ENCODE peak calls at places on chromosomes 1 and 21, in five cellular contexts. E is cerebellar cortex, T is A549, M is AG08395, Y is Daoy. H is an unnamed sample.
A peak's percentile ranks its signal among the peaks of the same experiment; 100 is the strongest.

GRCh38 chr1:165842363-165843129 is 15.1 kb downstream of the UCK2 start:
- DNase-seq in E (peak; percentile 29), T (no peak), M (peak; percentile 40), Y (peak; percentile 75), H (peak; percentile 69)

GRCh38 chr21:17585875-17586450 is 26.7 kb downstream of the BTG3 start:
- DNase-seq in E (peak; percentile 59), T (peak; percentile 5), M (peak; percentile 51), Y (peak; percentile 24), H (peak; percentile 58)

GRCh38 chr1:22388666-22389455 is 62.8 kb upstream of the ZBTB40 start:
- DNase-seq in E (no peak), T (no peak), M (peak; percentile 88), Y (peak; percentile 53), H (no peak)

GRCh38 chr1:52662645-52663313 is 29.8 kb downstream of the SHISAL2A start:
- DNase-seq in E (no peak), T (peak; percentile 55), M (peak; percentile 31), Y (peak; percentile 75), H (peak; percentile 72)

GRCh38 chr1:51312718-51313117 is 17.6 kb downstream of the TTC39A start:
- DNase-seq in E (no peak), T (no peak), M (no peak), Y (no peak), H (no peak)

GRCh38 chr1:113835686-113836290 is 23.5 kb upstream of the RSBN1 start:
- DNase-seq in E (peak; percentile 73), T (peak; percentile 4), M (peak; percentile 42), Y (peak; percentile 49), H (peak; percentile 51)

GRCh38 chr1:147541672-147542548 is 609 bp downstream of the BCL9 start:
- DNase-seq in E (peak; percentile 73), T (no peak), M (peak; percentile 11), Y (peak; percentile 39), H (peak; percentile 39)

GRCh38 chr1:47409311-47410085 is 6.6 kb upstream of the FOXE3 start:
- DNase-seq in E (no peak), T (no peak), M (peak; percentile 83), Y (peak; percentile 92), H (peak; percentile 72)

GRCh38 chr1:45685308-45686080 is 839 bp downstream of the GPBP1L1 start:
- DNase-seq in E (no peak), T (peak; percentile 15), M (peak; percentile 2), Y (no peak), H (peak; percentile 34)

GRCh38 chr1:8878448-8879347 is at the start of gene ENO1:
- DNase-seq in E (peak; percentile 97), T (peak; percentile 79), M (peak; percentile 99), Y (peak; percentile 99), H (peak; percentile 98)

GRCh38 chr1:155472491-155472890 is 90.1 kb downstream of the ASH1L start:
- DNase-seq in E (no peak), T (no peak), M (no peak), Y (no peak), H (no peak)

GRCh38 chr1:170521818-170522217 is 10.1 kb upstream of the GORAB start:
- DNase-seq in E (no peak), T (no peak), M (no peak), Y (no peak), H (no peak)

GRCh38 chr1:113191579-113192076 is 118.6 kb downstream of the LRIG2 start:
- DNase-seq in E (no peak), T (no peak), M (no peak), Y (peak; percentile 73), H (peak; percentile 68)

GRCh38 chr1:178273707-178274410 is 180.0 kb downstream of the RASAL2 start:
- DNase-seq in E (no peak), T (no peak), M (no peak), Y (peak; percentile 29), H (peak; percentile 79)

GRCh38 chr21:35328856-35329455 is 279.9 kb upstream of the RUNX1 start:
- DNase-seq in E (no peak), T (no peak), M (no peak), Y (no peak), H (no peak)

GRCh38 chr1:103056423-103056822 is 51.9 kb downstream of the COL11A1 start:
- DNase-seq in E (no peak), T (no peak), M (no peak), Y (no peak), H (no peak)